ENCODE peak calls at places on chromosome 2, in ten cellular contexts. G is tibial nerve; Y is stimulated activated CD4-positive, alpha-beta T cell treated with anti-CD3 and anti-CD28 coated beads, Interleukin-2, amount 100 ng/mL, for 4 hours; S is IMR-90; P is body of pancreas; R is foreskin keratinocyte; T is CD8-positive, alpha-beta T cell; I is posterior cingulate gyrus; B is astrocyte of the spinal cord; N is CD4-positive, CD25-positive, alpha-beta regulatory T cell. C is an unnamed sample.

GRCh38 chr2:232980683-232981082 is 32.4 kb downstream of the NGEF start:
- DNase-seq in G (no peak), T (no peak), B (no peak), Y (no peak), R (no peak), P (no peak), I (no peak), N (no peak), S (peak; percentile 19), C (peak; percentile 69)

GRCh38 chr2:112690853-112691390 is 29.9 kb upstream of the NT5DC4 start:
- DNase-seq in I (peak; percentile 55), G (no peak), T (peak; percentile 54), P (peak; percentile 77), Y (peak; percentile 42), N (peak; percentile 76), R (peak; percentile 72), S (peak; percentile 59), B (peak; percentile 41), C (no peak)

GRCh38 chr2:11698009-11698922 is 28.3 kb upstream of the NTSR2 start:
- DNase-seq in I (no peak), B (peak; percentile 66), N (no peak), G (peak; percentile 66), Y (no peak), S (peak; percentile 81), P (peak; percentile 60), T (no peak), R (no peak), C (no peak)

GRCh38 chr2:226578373-226578772 is 221.2 kb downstream of the IRS1 start:
- DNase-seq in Y (no peak), G (no peak), B (peak; percentile 41), S (no peak), T (no peak), P (no peak), R (no peak), I (no peak), N (no peak), C (no peak)

GRCh38 chr2:141331127-141331526 is 799.7 kb downstream of the LRP1B start:
- DNase-seq in B (peak; percentile 80), Y (no peak), G (no peak), P (no peak), N (no peak), T (no peak), S (peak; percentile 86), I (no peak), R (peak; percentile 95), C (no peak)

GRCh38 chr2:150410809-150411208 is 76.7 kb downstream of the RND3 start:
- DNase-seq in R (peak; percentile 9), T (no peak), Y (no peak), S (peak; percentile 49), G (no peak), P (no peak), B (peak; percentile 65), N (no peak), I (no peak), C (no peak)

GRCh38 chr2:174341301-174341994 is 6.7 kb downstream of the SP9 start:
- DNase-seq in S (peak; percentile 78), N (peak; percentile 89), Y (peak; percentile 81), P (peak; percentile 87), I (peak; percentile 90), G (peak; percentile 75), R (peak; percentile 57), T (peak; percentile 79), B (peak; percentile 92), C (peak; percentile 88)

GRCh38 chr2:152766908-152767307 is 48.5 kb downstream of the ARL6IP6 start:
- DNase-seq in N (no peak), S (peak; percentile 65), B (peak; percentile 31), G (no peak), R (no peak), Y (no peak), P (no peak), T (no peak), I (no peak), C (no peak)

GRCh38 chr2:191126386-191126785 is 24.4 kb downstream of the STAT4 start:
- DNase-seq in T (no peak), R (no peak), P (no peak), N (peak; percentile 76), B (no peak), S (no peak), G (no peak), Y (no peak), I (no peak), C (no peak)

GRCh38 chr2:50513724-50514123 is 518.2 kb downstream of the NRXN1 start:
- DNase-seq in T (no peak), I (no peak), P (no peak), Y (no peak), G (no peak), S (no peak), B (no peak), R (no peak), N (no peak), C (no peak)

GRCh38 chr2:196131949-196132925 is 39.1 kb downstream of the STK17B start:
- DNase-seq in G (no peak), B (peak; percentile 42), P (no peak), N (peak; percentile 66), Y (peak; percentile 47), I (no peak), T (no peak), R (peak; percentile 36), S (peak; percentile 25), C (no peak)

GRCh38 chr2:28835787-28836186 is 25.2 kb downstream of the SPDYA start:
- DNase-seq in G (no peak), P (no peak), R (no peak), Y (no peak), T (no peak), B (no peak), I (no peak), N (no peak), S (no peak), C (no peak)

GRCh38 chr2:170101789-170102188 is 76.2 kb upstream of the MYO3B start:
- DNase-seq in N (no peak), T (no peak), P (no peak), I (no peak), Y (no peak), G (no peak), R (no peak), B (no peak), S (no peak), C (no peak)

GRCh38 chr2:88874063-88874657 is 182.7 kb downstream of the RPIA start:
- DNase-seq in R (peak; percentile 25), N (peak; percentile 71), T (peak; percentile 26), B (peak; percentile 65), G (no peak), S (peak; percentile 63), P (peak; percentile 62), I (no peak), Y (peak; percentile 15), C (no peak)

GRCh38 chr2:226030369-226031077 is 631.0 kb downstream of the NYAP2 start:
- DNase-seq in R (no peak), T (no peak), G (no peak), B (no peak), N (no peak), I (no peak), S (no peak), Y (no peak), P (no peak), C (no peak)

GRCh38 chr2:54891901-54892300 is 158.3 kb downstream of the RTN4 start:
- DNase-seq in B (peak; percentile 5), T (no peak), Y (no peak), N (no peak), P (no peak), I (no peak), S (peak; percentile 29), G (no peak), R (no peak), C (no peak)

GRCh38 chr2:140122001-140122400 is 1341.8 kb upstream of the NXPH2 start:
- DNase-seq in G (no peak), B (peak; percentile 50), P (no peak), S (no peak), Y (no peak), R (peak; percentile 4), T (no peak), N (no peak), I (no peak), C (no peak)

GRCh38 chr2:181972431-181973190 is 13.0 kb upstream of the PPP1R1C start:
- DNase-seq in N (no peak), S (peak; percentile 20), G (no peak), R (peak; percentile 27), Y (no peak), T (no peak), I (no peak), P (no peak), B (no peak), C (no peak)

GRCh38 chr2:12762976-12763375 is 46.2 kb downstream of the TRIB2 start:
- DNase-seq in Y (no peak), T (no peak), S (no peak), P (no peak), G (no peak), N (no peak), R (no peak), I (no peak), B (no peak), C (no peak)

GRCh38 chr2:74250189-74250631 is 51.8 kb downstream of the MTHFD2 start:
- DNase-seq in I (peak; percentile 37), T (peak; percentile 43), Y (peak; percentile 29), R (peak; percentile 18), S (peak; percentile 40), N (peak; percentile 78), P (peak; percentile 47), B (peak; percentile 33), G (no peak), C (no peak)

GRCh38 chr2:9807555-9808305 is 35.5 kb upstream of the TAF1B start:
- DNase-seq in S (no peak), T (no peak), B (no peak), G (no peak), I (no peak), Y (no peak), R (no peak), N (no peak), P (no peak), C (no peak)

GRCh38 chr2:169761970-169762292 is 28.3 kb downstream of the KLHL23 start:
- DNase-seq in T (no peak), N (no peak), I (no peak), Y (no peak), P (no peak), B (no peak), R (no peak), G (no peak), S (no peak), C (no peak)

GRCh38 chr2:114769110-114769509 is 326.7 kb downstream of the DPP10 start:
- DNase-seq in N (no peak), P (no peak), S (no peak), R (no peak), B (no peak), I (no peak), T (no peak), Y (no peak), G (no peak), C (no peak)

GRCh38 chr2:227719637-227720036 is 1.8 kb upstream of the SLC19A3 start:
- DNase-seq in S (no peak), T (no peak), P (no peak), N (no peak), B (no peak), G (no peak), I (no peak), R (no peak), Y (no peak), C (no peak)